ENCODE peak calls at places on chromosome X, in five cellular contexts. U is mesendoderm, N is SJSA1, H is fibroblast of lung, A is lower lobe of right lung. C is an unnamed sample. For H3K36me3 and H3K4me1, the result is how much of the 10 kb centered on the place peaks cover.

GRCh38 chrX:23981711-23982110 is 45.3 kb downstream of the KLHL15 start:
- DNase-seq in U (no peak), H (no peak), A (no peak), N (no peak), C (no peak)

GRCh38 chrX:13864264-13864663 is 47.4 kb upstream of the GPM6B start:
- DNase-seq in H (peak), A (no peak), U (no peak), N (no peak), C (no peak)

GRCh38 chrX:41558531-41558930 is 111.4 kb downstream of the NYX start:
- DNase-seq in U (no peak), A (no peak), H (no peak), N (no peak), C (no peak)

GRCh38 chrX:141928432-141928831 is 24.7 kb downstream of the MAGEC1 start:
- DNase-seq in U (no peak), H (no peak), N (no peak), A (no peak), C (no peak)

GRCh38 chrX:14409341-14409740 is 120.0 kb upstream of the GLRA2 start:
- DNase-seq in N (no peak), U (no peak), A (no peak), H (no peak), C (no peak)

GRCh38 chrX:73577368-73577767 is 14.4 kb downstream of the CHIC1 start:
- DNase-seq in H (peak), N (peak), A (no peak), U (peak), C (no peak)

GRCh38 chrX:136215559-136215958 is 35.6 kb downstream of the MAP7D3 start:
- DNase-seq in N (no peak), A (no peak), H (peak), U (no peak), C (no peak)

GRCh38 chrX:10828640-10829039 is 208.3 kb upstream of the MID1 start:
- DNase-seq in N (no peak), U (no peak), H (no peak), A (no peak), C (no peak)

GRCh38 chrX:91434351-91435168 is at the start of gene PABPC5:
- DNase-seq in U (peak), A (peak), H (peak), N (peak), C (peak)

GRCh38 chrX:6228720-6229119 is at the start of gene NLGN4X:
- DNase-seq in U (peak), A (no peak), H (peak), N (no peak), C (no peak)

GRCh38 chrX:153494061-153494460 is 719 bp upstream of the BGN start:
- DNase-seq in A (no peak), N (no peak), H (peak), U (no peak), C (no peak)

GRCh38 chrX:13994681-13995080 is 35.0 kb downstream of the GEMIN8 start:
- DNase-seq in U (no peak), A (no peak), N (no peak), H (no peak), C (no peak)

GRCh38 chrX:50799531-50799961 is 14.4 kb downstream of the SHROOM4 start:
- DNase-seq in A (peak), N (no peak), U (no peak), H (peak), C (no peak)

GRCh38 chrX:13334491-13334890 is 14.6 kb upstream of the ATXN3L start:
- DNase-seq in N (no peak), U (peak), A (no peak), H (peak), C (no peak)

GRCh38 chrX:123202523-123202922 is 18.4 kb downstream of the GRIA3 start:
- DNase-seq in U (no peak), A (no peak), H (no peak), N (no peak), C (no peak)

GRCh38 chrX:41971346-41971745 is 48.0 kb upstream of the CASK start:
- DNase-seq in H (no peak), U (peak), N (no peak), A (no peak), C (no peak)

GRCh38 chrX:139554991-139555675 is 24.6 kb downstream of the F9 start:
- DNase-seq in N (no peak), U (no peak), H (no peak), A (peak), C (no peak)

DNA sequence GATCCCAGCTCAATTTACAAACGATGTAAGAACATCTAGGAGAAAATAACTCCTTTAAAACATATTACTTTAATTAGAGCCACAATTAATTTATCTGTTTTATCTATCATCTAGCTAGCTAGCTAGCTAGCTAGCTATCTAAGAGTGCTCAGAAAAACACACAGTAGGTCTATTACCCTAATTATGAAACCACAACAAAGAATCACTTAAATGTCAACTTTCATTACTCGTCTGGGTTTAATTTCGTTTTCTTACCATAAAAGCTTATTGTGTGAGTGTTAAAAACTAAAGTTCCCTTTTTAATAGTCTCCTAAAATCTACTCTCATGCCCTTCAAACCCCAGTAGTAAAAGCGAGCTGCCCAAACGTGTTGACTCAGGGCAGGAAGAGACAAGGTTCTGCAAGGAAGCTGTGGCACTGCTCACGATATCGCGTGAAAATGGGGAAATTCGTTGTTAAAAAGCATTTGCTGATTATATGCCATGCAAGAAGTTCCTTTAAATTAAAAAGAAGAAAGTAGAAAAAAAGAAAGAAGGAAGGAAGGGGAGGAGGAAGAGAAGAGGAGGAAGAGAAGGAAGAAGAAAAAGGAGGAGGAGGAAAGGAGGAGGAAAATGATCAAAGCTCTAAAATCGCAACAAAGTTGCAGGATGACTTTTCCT is 617 bp downstream of the MBNL3 start:
- DNase-seq in H (peak), U (peak), A (no peak), N (no peak), C (no peak)
- H3K27ac ChIP-seq in H (peak), U (no peak), A (peak), N (no peak), C (peak)

GRCh38 chrX:53598169-53598568 is 88.3 kb downstream of the HUWE1 start:
- DNase-seq in U (no peak), H (no peak), A (no peak), N (no peak), C (no peak)
- H3K36me3 ChIP-seq in U (under half), H (under half), A (half or more), N (half or more), C (under half)

GRCh38 chrX:46587158-46587557 is 13.6 kb downstream of the CHST7 start:
- DNase-seq in U (peak), N (peak), H (peak), A (no peak), C (no peak)
- H3K4me1 ChIP-seq in U (under half), N (half or more), H (under half), A (under half), C (under half)

GRCh38 chrX:1511829-1512228 is 25.2 kb downstream of the P2RY8 start:
- DNase-seq in U (no peak), N (no peak), H (no peak), A (no peak), C (no peak)
- H3K27ac ChIP-seq in U (no peak), N (no peak), H (no peak), A (no peak), C (no peak)

GRCh38 chrX:47570794-47571193 is 9.8 kb downstream of the ARAF start:
- DNase-seq in H (no peak), N (no peak), A (no peak), U (no peak), C (no peak)

GRCh38 chrX:47571896-47572295 is 10.3 kb upstream of the TIMP1 start:
- DNase-seq in U (no peak), H (no peak), A (no peak), N (no peak), C (no peak)

GRCh38 chrX:47572773-47573333 is 9.4 kb upstream of the TIMP1 start:
- DNase-seq in H (no peak), A (no peak), U (no peak), N (no peak), C (no peak)

GRCh38 chrX:47573334-47574095 is 8.7 kb upstream of the TIMP1 start:
- DNase-seq in A (no peak), H (peak), U (peak), N (peak), C (peak)

DNA sequence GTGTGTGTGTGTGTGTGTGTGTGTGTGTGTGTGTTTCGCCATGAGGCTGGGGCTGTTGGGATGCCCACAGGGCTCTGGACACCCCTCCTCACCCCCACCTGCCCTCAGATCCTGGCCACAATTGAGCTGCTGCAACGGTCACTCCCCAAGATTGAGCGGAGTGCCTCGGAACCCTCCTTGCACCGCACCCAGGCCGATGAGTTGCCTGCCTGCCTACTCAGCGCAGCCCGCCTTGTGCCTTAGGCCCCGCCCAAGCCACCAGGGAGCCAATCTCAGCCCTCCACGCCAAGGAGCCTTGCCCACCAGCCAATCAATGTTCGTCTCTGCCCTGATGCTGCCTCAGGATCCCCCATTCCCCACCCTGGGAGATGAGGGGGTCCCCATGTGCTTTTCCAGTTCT is 10.2 kb downstream of the ARAF start:
- DNase-seq in H (no peak), N (no peak), A (no peak), U (no peak), C (no peak)
- H3K36me3 ChIP-seq in H (under half), N (under half), A (half or more), U (under half), C (under half)

C was measured in ascending aorta.